ENCODE peak calls at places on chromosomes 2 and 18, in seven cellular contexts. V is fibroblast of lung, Y is GM23248, A is mammary epithelial cell, H is neuronal stem cell, T is HCT116, R is SK-N-SH. Q is an unnamed sample.

GRCh38 chr2:5618271-5618670 is 73.9 kb upstream of the SOX11 start:
- DNase-seq in V (no peak), Y (no peak), A (no peak), H (peak; percentile 9), T (no peak), R (no peak), Q (no peak)

GRCh38 chr2:96933528-96933927 is 52.9 kb downstream of the FAM178B start:
- DNase-seq in V (no peak), Y (no peak), A (no peak), H (no peak), T (no peak), R (peak; percentile 44), Q (no peak)

GRCh38 chr2:234031207-234031606 is 19.3 kb upstream of the SPP2 start:
- DNase-seq in V (peak; percentile 52), Y (peak; percentile 37), A (no peak), H (no peak), T (no peak), R (no peak), Q (no peak)

GRCh38 chr2:211833582-211834279 is 704.9 kb downstream of the ERBB4 start:
- DNase-seq in V (no peak), Y (no peak), A (no peak), H (no peak), T (no peak), R (no peak), Q (no peak)

GRCh38 chr18:45753251-45753650 is 29.3 kb downstream of the SLC14A1 start:
- DNase-seq in V (peak; percentile 34), Y (no peak), A (no peak), H (no peak), T (no peak), R (no peak), Q (no peak)

GRCh38 chr18:79402977-79403722 is 7.4 kb downstream of the NFATC1 start:
- DNase-seq in V (peak; percentile 30), Y (peak; percentile 86), A (peak; percentile 3), H (no peak), T (no peak), R (no peak), Q (no peak)

GRCh38 chr2:88880441-88880953 is 189.0 kb downstream of the RPIA start:
- DNase-seq in V (peak; percentile 26), Y (peak; percentile 64), A (peak; percentile 45), H (peak; percentile 57), T (peak; percentile 43), R (peak; percentile 30), Q (peak; percentile 9)

GRCh38 chr2:3312576-3313345 is 64.9 kb downstream of the EIPR1 start:
- DNase-seq in V (no peak), Y (no peak), A (no peak), H (no peak), T (no peak), R (peak; percentile 35), Q (no peak)

GRCh38 chr2:40332096-40332826 is 119.6 kb downstream of the SLC8A1 start:
- DNase-seq in V (peak; percentile 86), Y (peak; percentile 29), A (no peak), H (no peak), T (no peak), R (peak; percentile 15), Q (peak; percentile 78)

GRCh38 chr18:31942301-31942998 is 478 bp downstream of the TRAPPC8 start:
- DNase-seq in V (peak; percentile 70), Y (peak; percentile 81), A (peak; percentile 67), H (no peak), T (no peak), R (peak; percentile 58), Q (peak; percentile 10)

GRCh38 chr2:240997856-240998705 is at the start of gene SNED1:
- DNase-seq in V (peak; percentile 78), Y (peak; percentile 92), A (peak; percentile 54), H (peak; percentile 84), T (peak; percentile 45), R (peak; percentile 94), Q (peak; percentile 94)

GRCh38 chr18:24322594-24323136 is 75.0 kb downstream of the OSBPL1A start:
- DNase-seq in V (peak; percentile 56), Y (peak; percentile 59), A (no peak), H (no peak), T (no peak), R (no peak), Q (no peak)

GRCh38 chr18:7232218-7232617 is 1.3 kb downstream of the LRRC30 start:
- DNase-seq in V (no peak), Y (no peak), A (no peak), H (no peak), T (no peak), R (no peak), Q (no peak)

GRCh38 chr2:222714361-222715256 is 43.2 kb downstream of the MOGAT1 start:
- DNase-seq in V (peak; percentile 51), Y (no peak), A (no peak), H (no peak), T (no peak), R (no peak), Q (no peak)

DNA sequence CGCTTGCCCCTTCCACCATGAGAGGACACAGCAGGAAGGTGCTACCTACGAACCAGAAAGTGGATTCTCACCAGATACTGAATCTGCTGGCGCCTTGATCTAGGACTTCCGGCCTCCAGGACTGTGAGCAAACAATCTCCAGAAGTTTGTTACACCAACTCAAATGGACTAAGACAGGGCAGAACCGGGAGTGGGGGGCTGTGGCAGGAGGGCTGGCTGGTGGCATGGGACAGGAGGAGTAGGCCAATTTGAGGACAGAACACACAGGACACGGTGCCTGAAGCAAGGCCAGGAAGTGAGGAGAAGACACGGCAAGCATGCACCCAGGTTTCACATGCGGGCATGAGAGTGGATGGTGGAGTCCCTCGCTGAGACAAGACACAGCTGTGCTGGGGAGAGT is 40.1 kb downstream of the CRACDL start:
- DNase-seq in V (no peak), Y (no peak), A (no peak), H (no peak), T (no peak), R (no peak), Q (no peak)
- H2AFZ ChIP-seq in V (no peak overlapping the region), Y (no peak overlapping the region), A (no peak overlapping the region), H (no peak overlapping the region), T (no peak overlapping the region), R (no peak overlapping the region), Q (no peak overlapping the region)

GRCh38 chr2:175950512-175950911 is 51.6 kb downstream of the LNPK start:
- DNase-seq in V (no peak), Y (no peak), A (no peak), H (no peak), T (no peak), R (no peak), Q (peak; percentile 6)

GRCh38 chr2:175957845-175958244 is 44.2 kb downstream of the LNPK start:
- DNase-seq in V (no peak), Y (no peak), A (no peak), H (no peak), T (no peak), R (no peak), Q (no peak)

DNA sequence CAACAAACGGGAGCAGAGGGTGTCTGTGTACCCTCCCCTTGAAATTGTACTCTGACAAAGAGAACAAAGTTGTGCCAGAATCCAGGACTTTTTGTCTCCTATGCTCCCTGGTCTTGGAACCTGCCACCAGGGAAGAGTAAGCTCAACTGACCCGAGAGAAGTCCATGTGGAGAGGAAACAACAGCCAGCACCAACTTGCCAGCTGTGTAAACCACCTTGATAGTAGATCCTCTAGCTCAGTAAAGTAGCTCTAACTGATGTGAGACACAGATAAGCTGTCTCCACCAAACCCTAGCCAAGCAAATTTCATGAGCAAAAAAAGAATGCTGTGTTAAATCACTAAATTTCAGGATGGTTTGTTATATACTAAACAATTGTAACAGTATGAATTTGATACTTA is 46.9 kb downstream of the LNPK start:
- DNase-seq in V (no peak), Y (no peak), A (no peak), H (no peak), T (no peak), R (no peak), Q (no peak)
- H2AFZ ChIP-seq in V (no peak overlapping the region), Y (no peak overlapping the region), A (no peak overlapping the region), H (no peak overlapping the region), T (no peak overlapping the region), R (no peak overlapping the region), Q (no peak overlapping the region)

GRCh38 chr2:236892721-236893120 is 193.0 kb upstream of the COPS8 start:
- DNase-seq in V (no peak), Y (no peak), A (no peak), H (no peak), T (no peak), R (no peak), Q (no peak)
- H2AFZ ChIP-seq in V (no peak overlapping the region), Y (no peak overlapping the region), A (no peak overlapping the region), H (peak overlapping the region; percentile 73), T (no peak overlapping the region), R (no peak overlapping the region), Q (no peak overlapping the region)

GRCh38 chr2:217396165-217396564 is 536.3 kb upstream of the TNP1 start:
- DNase-seq in V (peak; percentile 57), Y (peak; percentile 85), A (no peak), H (no peak), T (no peak), R (no peak), Q (peak; percentile 67)

GRCh38 chr2:217393585-217394032 is 533.7 kb upstream of the TNP1 start:
- DNase-seq in V (peak; percentile 97), Y (peak; percentile 93), A (peak; percentile 91), H (no peak), T (no peak), R (no peak), Q (no peak)

GRCh38 chr2:217392930-217393584 is 533.2 kb upstream of the TNP1 start:
- DNase-seq in V (no peak), Y (peak; percentile 49), A (no peak), H (no peak), T (no peak), R (no peak), Q (no peak)

GRCh38 chr2:217396586-217396985 is 536.7 kb upstream of the TNP1 start:
- DNase-seq in V (no peak), Y (peak; percentile 36), A (no peak), H (no peak), T (no peak), R (no peak), Q (no peak)

GRCh38 chr2:217394510-217395351 is 534.9 kb upstream of the TNP1 start:
- DNase-seq in V (peak; percentile 70), Y (peak; percentile 79), A (peak; percentile 85), H (no peak), T (no peak), R (no peak), Q (peak; percentile 63)
- H2AFZ ChIP-seq in V (no peak overlapping the region), Y (no peak overlapping the region), A (no peak overlapping the region), H (no peak overlapping the region), T (no peak overlapping the region), R (no peak overlapping the region), Q (no peak overlapping the region)

GRCh38 chr18:67432806-67433205 is 83.7 kb downstream of the DSEL start:
- DNase-seq in V (no peak), Y (peak; percentile 4), A (no peak), H (no peak), T (no peak), R (no peak), Q (no peak)
- H2AFZ ChIP-seq in V (peak overlapping the region; percentile 8), Y (peak overlapping the region; percentile 14), A (no peak overlapping the region), H (no peak overlapping the region), T (no peak overlapping the region), R (no peak overlapping the region), Q (no peak overlapping the region)